ENCODE peak calls at places on chromosomes 13 and 19, in ten cellular contexts. One of them, this sample, is unnamed.

GRCh38 chr13:39685652-39686051 is 30.2 kb downstream of the COG6 start:
- DNase-seq in neuronal stem cell: no peak
- DNase-seq in cardiac muscle cell: no peak
- DNase-seq in substantia nigra: no peak
- DNase-seq in CD4-positive, alpha-beta T cell: no peak
- DNase-seq in left ventricle myocardium inferior: no peak
- DNase-seq in H9: no peak
- DNase-seq in neural progenitor cell: no peak
- DNase-seq in heart right ventricle: no peak
- DNase-seq in right atrium auricular region: no peak
- DNase-seq in this sample: no peak

GRCh38 chr19:46179076-46179740 is 31.2 kb downstream of the IGFL2 start:
- DNase-seq in neuronal stem cell: no peak
- DNase-seq in cardiac muscle cell: no peak
- DNase-seq in substantia nigra: no peak
- DNase-seq in CD4-positive, alpha-beta T cell: no peak
- DNase-seq in left ventricle myocardium inferior: no peak
- DNase-seq in H9: no peak
- DNase-seq in neural progenitor cell: no peak
- DNase-seq in heart right ventricle: no peak
- DNase-seq in right atrium auricular region: no peak
- DNase-seq in this sample: no peak

GRCh38 chr13:31528176-31528575 is 211.2 kb upstream of the RXFP2 start:
- DNase-seq in neuronal stem cell: no peak
- DNase-seq in cardiac muscle cell: no peak
- DNase-seq in substantia nigra: no peak
- DNase-seq in CD4-positive, alpha-beta T cell: no peak
- DNase-seq in left ventricle myocardium inferior: no peak
- DNase-seq in H9: no peak
- DNase-seq in neural progenitor cell: no peak
- DNase-seq in heart right ventricle: no peak
- DNase-seq in right atrium auricular region: no peak
- DNase-seq in this sample: no peak

GRCh38 chr13:48492123-48493075 is 40.5 kb downstream of the RCBTB2 start:
- DNase-seq in neuronal stem cell: no peak
- DNase-seq in cardiac muscle cell: peak
- DNase-seq in substantia nigra: peak
- DNase-seq in CD4-positive, alpha-beta T cell: peak
- DNase-seq in left ventricle myocardium inferior: peak
- DNase-seq in H9: no peak
- DNase-seq in neural progenitor cell: no peak
- DNase-seq in heart right ventricle: peak
- DNase-seq in right atrium auricular region: peak
- DNase-seq in this sample: peak

GRCh38 chr13:48976677-48977625 is 1.2 kb downstream of the FNDC3A start:
- DNase-seq in neuronal stem cell: no peak
- DNase-seq in cardiac muscle cell: no peak
- DNase-seq in substantia nigra: no peak
- DNase-seq in CD4-positive, alpha-beta T cell: no peak
- DNase-seq in left ventricle myocardium inferior: no peak
- DNase-seq in H9: no peak
- DNase-seq in neural progenitor cell: no peak
- DNase-seq in heart right ventricle: no peak
- DNase-seq in right atrium auricular region: peak
- DNase-seq in this sample: peak

GRCh38 chr19:19447536-19448237 is 42.2 kb downstream of the GATAD2A start:
- DNase-seq in neuronal stem cell: no peak
- DNase-seq in cardiac muscle cell: no peak
- DNase-seq in substantia nigra: no peak
- DNase-seq in CD4-positive, alpha-beta T cell: peak
- DNase-seq in left ventricle myocardium inferior: no peak
- DNase-seq in H9: peak
- DNase-seq in neural progenitor cell: no peak
- DNase-seq in heart right ventricle: no peak
- DNase-seq in right atrium auricular region: no peak
- DNase-seq in this sample: no peak

GRCh38 chr13:41502676-41503075 is 45.3 kb downstream of the RGCC start:
- DNase-seq in neuronal stem cell: no peak
- DNase-seq in cardiac muscle cell: no peak
- DNase-seq in substantia nigra: no peak
- DNase-seq in CD4-positive, alpha-beta T cell: no peak
- DNase-seq in left ventricle myocardium inferior: no peak
- DNase-seq in H9: no peak
- DNase-seq in neural progenitor cell: no peak
- DNase-seq in heart right ventricle: no peak
- DNase-seq in right atrium auricular region: no peak
- DNase-seq in this sample: no peak

GRCh38 chr19:28905996-28906395 is 307.0 kb downstream of the UQCRFS1 start:
- DNase-seq in neuronal stem cell: no peak
- DNase-seq in cardiac muscle cell: peak
- DNase-seq in substantia nigra: no peak
- DNase-seq in CD4-positive, alpha-beta T cell: no peak
- DNase-seq in left ventricle myocardium inferior: no peak
- DNase-seq in H9: no peak
- DNase-seq in neural progenitor cell: no peak
- DNase-seq in heart right ventricle: no peak
- DNase-seq in right atrium auricular region: no peak
- DNase-seq in this sample: no peak

GRCh38 chr13:106530907-106531520 is 4.4 kb downstream of the EFNB2 start:
- DNase-seq in neuronal stem cell: no peak
- DNase-seq in cardiac muscle cell: no peak
- DNase-seq in substantia nigra: no peak
- DNase-seq in CD4-positive, alpha-beta T cell: no peak
- DNase-seq in left ventricle myocardium inferior: no peak
- DNase-seq in H9: no peak
- DNase-seq in neural progenitor cell: peak
- DNase-seq in heart right ventricle: no peak
- DNase-seq in right atrium auricular region: no peak
- DNase-seq in this sample: no peak

GRCh38 chr13:113428469-113428865 is 24.8 kb downstream of the ADPRHL1 start:
- DNase-seq in neuronal stem cell: no peak
- DNase-seq in cardiac muscle cell: no peak
- DNase-seq in substantia nigra: no peak
- DNase-seq in CD4-positive, alpha-beta T cell: no peak
- DNase-seq in left ventricle myocardium inferior: no peak
- DNase-seq in H9: no peak
- DNase-seq in neural progenitor cell: no peak
- DNase-seq in heart right ventricle: no peak
- DNase-seq in right atrium auricular region: no peak
- DNase-seq in this sample: no peak

GRCh38 chr13:104318121-104318520 is 1251.9 kb upstream of the SLC10A2 start:
- DNase-seq in neuronal stem cell: no peak
- DNase-seq in cardiac muscle cell: peak
- DNase-seq in substantia nigra: no peak
- DNase-seq in CD4-positive, alpha-beta T cell: no peak
- DNase-seq in left ventricle myocardium inferior: no peak
- DNase-seq in H9: no peak
- DNase-seq in neural progenitor cell: peak
- DNase-seq in heart right ventricle: no peak
- DNase-seq in right atrium auricular region: no peak
- DNase-seq in this sample: no peak

GRCh38 chr13:33176526-33176925 is 109.0 kb downstream of the STARD13 start:
- DNase-seq in neuronal stem cell: no peak
- DNase-seq in cardiac muscle cell: no peak
- DNase-seq in substantia nigra: no peak
- DNase-seq in CD4-positive, alpha-beta T cell: no peak
- DNase-seq in left ventricle myocardium inferior: no peak
- DNase-seq in H9: no peak
- DNase-seq in neural progenitor cell: no peak
- DNase-seq in heart right ventricle: no peak
- DNase-seq in right atrium auricular region: no peak
- DNase-seq in this sample: no peak

GRCh38 chr13:33175991-33176390 is 109.6 kb downstream of the STARD13 start:
- DNase-seq in neuronal stem cell: no peak
- DNase-seq in cardiac muscle cell: no peak
- DNase-seq in substantia nigra: no peak
- DNase-seq in CD4-positive, alpha-beta T cell: no peak
- DNase-seq in left ventricle myocardium inferior: no peak
- DNase-seq in H9: no peak
- DNase-seq in neural progenitor cell: no peak
- DNase-seq in heart right ventricle: no peak
- DNase-seq in right atrium auricular region: no peak
- DNase-seq in this sample: no peak

GRCh38 chr13:33180009-33180804 is 105.3 kb downstream of the STARD13 start:
- DNase-seq in neuronal stem cell: no peak
- DNase-seq in cardiac muscle cell: no peak
- DNase-seq in substantia nigra: no peak
- DNase-seq in CD4-positive, alpha-beta T cell: no peak
- DNase-seq in left ventricle myocardium inferior: no peak
- DNase-seq in H9: no peak
- DNase-seq in neural progenitor cell: no peak
- DNase-seq in heart right ventricle: no peak
- DNase-seq in right atrium auricular region: no peak
- DNase-seq in this sample: no peak

GRCh38 chr13:33179463-33179862 is 106.1 kb downstream of the STARD13 start:
- DNase-seq in neuronal stem cell: no peak
- DNase-seq in cardiac muscle cell: no peak
- DNase-seq in substantia nigra: no peak
- DNase-seq in CD4-positive, alpha-beta T cell: no peak
- DNase-seq in left ventricle myocardium inferior: no peak
- DNase-seq in H9: no peak
- DNase-seq in neural progenitor cell: no peak
- DNase-seq in heart right ventricle: no peak
- DNase-seq in right atrium auricular region: no peak
- DNase-seq in this sample: no peak

DNA sequence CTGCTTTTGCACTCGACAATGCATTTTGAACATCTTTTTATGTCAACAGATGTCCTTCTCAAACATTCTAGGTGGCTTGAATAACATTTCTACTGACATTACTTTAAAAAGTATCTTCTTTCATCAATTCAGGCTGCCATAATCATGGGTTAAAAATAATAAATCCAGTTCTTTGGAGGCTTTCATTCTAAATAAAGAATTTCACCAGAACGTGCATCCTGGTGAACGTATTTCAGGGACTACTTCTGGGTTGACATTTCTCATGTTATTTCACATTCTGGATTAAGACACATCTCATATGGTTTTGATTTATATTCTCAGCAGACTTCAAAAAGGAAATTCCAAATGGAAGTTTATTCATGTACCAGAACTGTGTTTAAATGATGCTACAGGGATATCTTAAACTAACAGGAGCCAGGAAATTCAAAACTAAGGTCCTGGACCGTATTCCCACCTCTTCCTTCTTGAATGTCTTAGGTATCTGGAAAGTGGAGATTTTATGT is 107.3 kb downstream of the STARD13 start:
- DNase-seq in neuronal stem cell: no peak
- DNase-seq in cardiac muscle cell: no peak
- DNase-seq in substantia nigra: no peak
- DNase-seq in CD4-positive, alpha-beta T cell: no peak
- DNase-seq in left ventricle myocardium inferior: no peak
- DNase-seq in H9: no peak
- DNase-seq in neural progenitor cell: no peak
- DNase-seq in heart right ventricle: no peak
- DNase-seq in right atrium auricular region: no peak
- DNase-seq in this sample: no peak
- H3K27ac ChIP-seq in neuronal stem cell: no peak
- H3K27ac ChIP-seq in cardiac muscle cell: no peak
- H3K27ac ChIP-seq in substantia nigra: no peak
- H3K27ac ChIP-seq in CD4-positive, alpha-beta T cell: no peak
- H3K27ac ChIP-seq in left ventricle myocardium inferior: peak
- H3K27ac ChIP-seq in H9: no peak
- H3K27ac ChIP-seq in neural progenitor cell: no peak
- H3K27ac ChIP-seq in heart right ventricle: no peak
- H3K27ac ChIP-seq in right atrium auricular region: no peak
- H3K27ac ChIP-seq in this sample: no peak

GRCh38 chr19:12785431-12786011 is 5.8 kb upstream of the JUNB start:
- DNase-seq in neuronal stem cell: no peak
- DNase-seq in cardiac muscle cell: no peak
- DNase-seq in substantia nigra: peak
- DNase-seq in CD4-positive, alpha-beta T cell: no peak
- DNase-seq in left ventricle myocardium inferior: no peak
- DNase-seq in H9: no peak
- DNase-seq in neural progenitor cell: no peak
- DNase-seq in heart right ventricle: peak
- DNase-seq in right atrium auricular region: no peak
- DNase-seq in this sample: peak
- H3K27ac ChIP-seq in neuronal stem cell: no peak
- H3K27ac ChIP-seq in cardiac muscle cell: peak
- H3K27ac ChIP-seq in substantia nigra: peak
- H3K27ac ChIP-seq in CD4-positive, alpha-beta T cell: peak
- H3K27ac ChIP-seq in left ventricle myocardium inferior: peak
- H3K27ac ChIP-seq in H9: no peak
- H3K27ac ChIP-seq in neural progenitor cell: no peak
- H3K27ac ChIP-seq in heart right ventricle: peak
- H3K27ac ChIP-seq in right atrium auricular region: peak
- H3K27ac ChIP-seq in this sample: peak

GRCh38 chr19:30228113-30228725 is 144.0 kb upstream of the ZNF536 start:
- DNase-seq in neuronal stem cell: no peak
- DNase-seq in cardiac muscle cell: no peak
- DNase-seq in substantia nigra: peak
- DNase-seq in CD4-positive, alpha-beta T cell: no peak
- DNase-seq in left ventricle myocardium inferior: no peak
- DNase-seq in H9: no peak
- DNase-seq in neural progenitor cell: peak
- DNase-seq in heart right ventricle: no peak
- DNase-seq in right atrium auricular region: no peak
- DNase-seq in this sample: no peak
- H3K27ac ChIP-seq in neuronal stem cell: no peak
- H3K27ac ChIP-seq in cardiac muscle cell: no peak
- H3K27ac ChIP-seq in substantia nigra: peak
- H3K27ac ChIP-seq in CD4-positive, alpha-beta T cell: no peak
- H3K27ac ChIP-seq in left ventricle myocardium inferior: peak
- H3K27ac ChIP-seq in H9: no peak
- H3K27ac ChIP-seq in neural progenitor cell: no peak
- H3K27ac ChIP-seq in heart right ventricle: no peak
- H3K27ac ChIP-seq in right atrium auricular region: peak
- H3K27ac ChIP-seq in this sample: no peak

GRCh38 chr13:70390064-70390463 is 281.8 kb upstream of the KLHL1 start:
- DNase-seq in neuronal stem cell: no peak
- DNase-seq in cardiac muscle cell: no peak
- DNase-seq in substantia nigra: no peak
- DNase-seq in CD4-positive, alpha-beta T cell: no peak
- DNase-seq in left ventricle myocardium inferior: no peak
- DNase-seq in H9: no peak
- DNase-seq in neural progenitor cell: no peak
- DNase-seq in heart right ventricle: no peak
- DNase-seq in right atrium auricular region: no peak
- DNase-seq in this sample: no peak

GRCh38 chr13:70394149-70394548 is 285.9 kb upstream of the KLHL1 start:
- DNase-seq in neuronal stem cell: no peak
- DNase-seq in cardiac muscle cell: no peak
- DNase-seq in substantia nigra: no peak
- DNase-seq in CD4-positive, alpha-beta T cell: no peak
- DNase-seq in left ventricle myocardium inferior: no peak
- DNase-seq in H9: no peak
- DNase-seq in neural progenitor cell: peak
- DNase-seq in heart right ventricle: no peak
- DNase-seq in right atrium auricular region: no peak
- DNase-seq in this sample: no peak

GRCh38 chr13:70388935-70389334 is 280.7 kb upstream of the KLHL1 start:
- DNase-seq in neuronal stem cell: no peak
- DNase-seq in cardiac muscle cell: no peak
- DNase-seq in substantia nigra: no peak
- DNase-seq in CD4-positive, alpha-beta T cell: no peak
- DNase-seq in left ventricle myocardium inferior: no peak
- DNase-seq in H9: no peak
- DNase-seq in neural progenitor cell: no peak
- DNase-seq in heart right ventricle: no peak
- DNase-seq in right atrium auricular region: no peak
- DNase-seq in this sample: no peak

GRCh38 chr13:70391678-70392077 is 283.4 kb upstream of the KLHL1 start:
- DNase-seq in neuronal stem cell: no peak
- DNase-seq in cardiac muscle cell: no peak
- DNase-seq in substantia nigra: no peak
- DNase-seq in CD4-positive, alpha-beta T cell: no peak
- DNase-seq in left ventricle myocardium inferior: no peak
- DNase-seq in H9: no peak
- DNase-seq in neural progenitor cell: no peak
- DNase-seq in heart right ventricle: no peak
- DNase-seq in right atrium auricular region: no peak
- DNase-seq in this sample: no peak

GRCh38 chr13:70390968-70391367 is 282.7 kb upstream of the KLHL1 start:
- DNase-seq in neuronal stem cell: no peak
- DNase-seq in cardiac muscle cell: no peak
- DNase-seq in substantia nigra: no peak
- DNase-seq in CD4-positive, alpha-beta T cell: no peak
- DNase-seq in left ventricle myocardium inferior: no peak
- DNase-seq in H9: no peak
- DNase-seq in neural progenitor cell: no peak
- DNase-seq in heart right ventricle: no peak
- DNase-seq in right atrium auricular region: no peak
- DNase-seq in this sample: no peak
- H3K27ac ChIP-seq in neuronal stem cell: no peak
- H3K27ac ChIP-seq in cardiac muscle cell: no peak
- H3K27ac ChIP-seq in substantia nigra: no peak
- H3K27ac ChIP-seq in CD4-positive, alpha-beta T cell: no peak
- H3K27ac ChIP-seq in left ventricle myocardium inferior: no peak
- H3K27ac ChIP-seq in H9: no peak
- H3K27ac ChIP-seq in neural progenitor cell: no peak
- H3K27ac ChIP-seq in heart right ventricle: no peak
- H3K27ac ChIP-seq in right atrium auricular region: no peak
- H3K27ac ChIP-seq in this sample: no peak

This sample was measured in testis.